ENCODE peak calls at places on chromosomes 2 and 18, in eight cellular contexts. J, L, R, G, I, V, M and U are unnamed samples.

GRCh38 chr2:224004105-224004715 is 34.9 kb downstream of the SERPINE2 start:
- DNase-seq in J (no peak), L (no peak), R (no peak), G (no peak), I (no peak), V (no peak), M (no peak), U (no peak)

GRCh38 chr2:120709608-120710041 is 26.0 kb upstream of the GLI2 start:
- DNase-seq in J (no peak), L (no peak), R (no peak), G (no peak), I (no peak), V (no peak), M (no peak), U (no peak)

GRCh38 chr2:64404002-64404731 is 49.8 kb upstream of the LGALSL start:
- DNase-seq in J (peak; percentile 53), L (peak; percentile 73), R (peak; percentile 78), G (peak; percentile 13), I (peak; percentile 76), V (peak; percentile 77), M (peak; percentile 90), U (peak; percentile 13)

GRCh38 chr18:79458131-79458838 is 62.6 kb downstream of the NFATC1 start:
- DNase-seq in J (no peak), L (peak; percentile 46), R (peak; percentile 93), G (peak; percentile 58), I (no peak), V (no peak), M (no peak), U (peak; percentile 75)

GRCh38 chr2:109486711-109487130 is 127.0 kb downstream of the SEPTIN10 start:
- DNase-seq in J (no peak), L (no peak), R (no peak), G (no peak), I (no peak), V (no peak), M (no peak), U (no peak)

GRCh38 chr2:229714080-229714735 is at the start of gene DNER:
- DNase-seq in J (no peak), L (no peak), R (no peak), G (peak; percentile 63), I (no peak), V (peak; percentile 62), M (no peak), U (no peak)

GRCh38 chr2:173217106-173217840 is 137.4 kb upstream of the CDCA7 start:
- DNase-seq in J (no peak), L (no peak), R (peak; percentile 58), G (no peak), I (no peak), V (no peak), M (no peak), U (peak; percentile 10)

GRCh38 chr2:233362742-233363141 is 8.4 kb downstream of the DGKD start:
- DNase-seq in J (no peak), L (no peak), R (no peak), G (no peak), I (no peak), V (no peak), M (no peak), U (no peak)

GRCh38 chr2:112881217-112882000 is 29.6 kb upstream of the IL37 start:
- DNase-seq in J (no peak), L (peak; percentile 71), R (peak; percentile 95), G (no peak), I (no peak), V (no peak), M (no peak), U (peak; percentile 94)

GRCh38 chr2:180240774-180241173 is 233.7 kb upstream of the CWC22 start:
- DNase-seq in J (no peak), L (no peak), R (peak; percentile 12), G (no peak), I (no peak), V (no peak), M (no peak), U (peak; percentile 42)

DNA sequence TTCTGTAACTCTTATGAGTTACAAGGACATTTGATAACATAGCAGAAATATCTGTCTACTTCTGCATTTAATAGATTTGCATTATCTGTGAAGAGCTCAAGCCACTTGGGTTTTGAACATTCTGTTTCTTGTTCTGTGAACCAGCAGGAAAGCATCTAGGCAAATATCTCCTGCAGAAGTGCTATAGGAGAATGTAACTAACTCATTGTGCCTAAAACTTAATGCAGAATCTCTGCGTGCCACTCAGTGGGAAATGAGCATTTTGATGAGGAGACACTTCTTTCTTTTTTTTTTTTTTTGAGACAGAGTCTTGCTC is 63.5 kb downstream of the MYOM1 start:
- DNase-seq in J (no peak), L (no peak), R (no peak), G (no peak), I (no peak), V (no peak), M (no peak), U (no peak)
- H3K4me3 ChIP-seq in J (no peak overlapping the region), L (no peak overlapping the region), R (no peak overlapping the region), G (no peak overlapping the region), I (no peak overlapping the region), V (no peak overlapping the region), M (no peak overlapping the region), U (no peak overlapping the region)

DNA sequence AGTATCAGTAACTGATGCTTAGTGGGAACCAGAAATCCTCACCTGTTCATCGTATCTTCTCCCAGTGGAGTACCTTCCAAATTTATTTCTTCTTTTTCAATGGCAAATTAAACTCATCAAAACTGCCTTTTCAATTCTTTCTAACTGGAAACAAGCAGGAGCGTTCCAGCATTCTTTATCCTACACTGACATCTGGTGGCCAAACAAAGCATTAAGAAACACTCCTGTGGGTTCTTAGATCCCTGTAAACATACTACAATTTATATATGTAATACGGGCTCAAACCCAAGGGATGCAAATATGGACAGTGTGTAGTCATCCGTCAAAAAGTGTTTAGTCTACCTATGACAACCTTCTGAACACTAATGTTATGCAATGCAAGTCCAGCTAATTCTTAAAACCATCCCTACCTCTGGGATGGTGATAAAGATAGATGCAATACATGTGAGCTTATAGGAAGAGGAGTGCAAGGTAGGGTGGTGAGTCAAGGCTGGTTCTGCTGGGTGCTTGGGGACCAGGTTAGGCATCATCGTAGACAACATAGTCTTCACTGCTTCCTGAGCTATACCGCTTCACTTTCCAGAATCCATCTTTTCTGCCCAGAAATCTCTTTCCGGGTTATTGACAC is 375.0 kb downstream of the CTNNA2 start:
- DNase-seq in J (no peak), L (no peak), R (peak; percentile 43), G (peak; percentile 68), I (no peak), V (no peak), M (no peak), U (peak; percentile 58)
- TF ChIP-seq CTCF in J (peak; percentile 26), L (peak; percentile 30), R (peak; percentile 75), G (peak; percentile 49), I (peak; percentile 67), V (peak; percentile 70), M (peak; percentile 72), U (peak; percentile 53)

GRCh38 chr2:157476915-157477709 is 33.2 kb upstream of the CYTIP start:
- DNase-seq in J (no peak), L (no peak), R (peak; percentile 10), G (no peak), I (no peak), V (no peak), M (no peak), U (peak; percentile 48)
- H3K36me3 ChIP-seq in J (no peaks in the 10 kb centered on the region), L (no peaks in the 10 kb centered on the region), R (no peaks in the 10 kb centered on the region), G (no peaks in the 10 kb centered on the region), I (no peaks in the 10 kb centered on the region), V (no peaks in the 10 kb centered on the region), M (no peaks in the 10 kb centered on the region), U (no peaks in the 10 kb centered on the region)

GRCh38 chr2:182426082-182426914 is 538 bp downstream of the PDE1A start:
- DNase-seq in J (no peak), L (no peak), R (peak; percentile 19), G (peak; percentile 58), I (no peak), V (no peak), M (no peak), U (peak; percentile 7)
- H3K4me3 ChIP-seq in J (peak overlapping the region; percentile 26), L (peak overlapping the region; percentile 32), R (no peak overlapping the region), G (no peak overlapping the region), I (no peak overlapping the region), V (peak overlapping the region; percentile 42), M (peak overlapping the region; percentile 18), U (no peak overlapping the region)

GRCh38 chr2:40213071-40213470 is 238.8 kb downstream of the SLC8A1 start:
- DNase-seq in J (no peak), L (no peak), R (peak; percentile 77), G (no peak), I (no peak), V (no peak), M (no peak), U (no peak)

GRCh38 chr2:40219141-40219540 is 232.7 kb downstream of the SLC8A1 start:
- DNase-seq in J (no peak), L (no peak), R (no peak), G (no peak), I (no peak), V (no peak), M (no peak), U (no peak)

GRCh38 chr2:40220177-40220925 is 231.5 kb downstream of the SLC8A1 start:
- DNase-seq in J (no peak), L (no peak), R (peak; percentile 65), G (peak; percentile 34), I (no peak), V (no peak), M (no peak), U (peak; percentile 48)

GRCh38 chr2:40213616-40214015 is 238.3 kb downstream of the SLC8A1 start:
- DNase-seq in J (no peak), L (no peak), R (peak; percentile 20), G (no peak), I (no peak), V (no peak), M (no peak), U (no peak)

DNA sequence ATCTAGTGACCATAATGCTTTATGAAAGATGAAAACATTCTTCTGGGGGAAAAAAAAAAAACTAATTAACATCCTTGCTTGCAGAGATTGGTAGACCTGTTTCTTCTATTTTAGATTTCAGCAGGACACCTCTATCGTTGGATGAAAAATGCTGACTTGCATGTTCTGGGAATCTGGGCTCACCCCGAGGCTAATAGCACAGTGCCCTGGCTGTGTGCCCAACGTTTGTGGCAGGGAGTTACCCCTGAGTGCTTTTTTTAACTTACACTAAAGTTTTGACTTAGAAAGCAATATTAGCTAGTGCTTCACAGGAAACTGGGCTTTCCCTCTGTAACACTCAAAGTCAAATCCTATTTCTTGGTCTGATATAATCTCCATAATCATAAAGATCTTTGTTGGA is 233.2 kb downstream of the SLC8A1 start:
- DNase-seq in J (peak; percentile 32), L (no peak), R (no peak), G (no peak), I (no peak), V (peak; percentile 52), M (peak; percentile 67), U (no peak)
- TF ChIP-seq CTCF in J (no peak), L (no peak), R (no peak), G (no peak), I (no peak), V (no peak), M (no peak), U (no peak)

DNA sequence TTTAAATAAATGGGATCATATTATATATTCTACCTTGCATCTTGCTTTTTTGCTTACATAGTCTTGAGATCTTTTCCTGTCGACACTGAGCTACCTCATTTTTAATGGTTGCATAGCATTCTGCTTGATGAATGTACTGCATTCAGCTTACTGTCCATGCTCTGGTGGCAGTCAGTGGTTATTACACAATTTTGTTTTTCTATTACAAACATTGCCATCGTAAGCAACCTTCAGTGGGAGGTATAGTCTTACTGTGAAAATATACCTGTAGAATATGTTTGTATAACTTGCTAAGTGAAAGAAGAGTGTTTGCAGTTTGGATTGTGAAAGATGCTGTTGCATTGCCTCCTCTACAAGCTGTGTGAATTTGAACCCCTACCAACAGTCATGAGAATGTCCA is 43.4 kb downstream of the UBXN4 start:
- DNase-seq in J (no peak), L (no peak), R (no peak), G (no peak), I (no peak), V (no peak), M (no peak), U (no peak)
- H3K36me3 ChIP-seq in J (no peaks in the 10 kb centered on the region), L (peaks cover 51% of the 10 kb centered on the region), R (peaks cover 2% of the 10 kb centered on the region), G (peaks cover 49% of the 10 kb centered on the region), I (peaks cover 1% of the 10 kb centered on the region), V (no peaks in the 10 kb centered on the region), M (peaks cover 74% of the 10 kb centered on the region), U (peaks cover 10% of the 10 kb centered on the region)

GRCh38 chr2:69889302-69889701 is 4.5 kb upstream of the SNRNP27 start:
- DNase-seq in J (no peak), L (no peak), R (no peak), G (no peak), I (no peak), V (no peak), M (no peak), U (no peak)
- H3K4me3 ChIP-seq in J (no peak overlapping the region), L (no peak overlapping the region), R (no peak overlapping the region), G (no peak overlapping the region), I (no peak overlapping the region), V (no peak overlapping the region), M (no peak overlapping the region), U (no peak overlapping the region)